ENCODE peak calls at places on chromosome 10, in seven cellular contexts. H, L, D, T, Z, W and Y are unnamed samples.

GRCh38 chr10:60911216-60911615 is 32.8 kb downstream of the RHOBTB1 start:
- DNase-seq in H (no peak), L (no peak), D (no peak), T (no peak), Z (no peak), W (no peak), Y (no peak)

GRCh38 chr10:74223755-74224530 is 72.9 kb downstream of the ADK start:
- DNase-seq in H (peak; percentile 65), L (no peak), D (no peak), T (peak; percentile 58), Z (no peak), W (no peak), Y (peak; percentile 62)

GRCh38 chr10:130202984-130203617 is 66.9 kb downstream of the GLRX3 start:
- DNase-seq in H (no peak), L (no peak), D (no peak), T (no peak), Z (no peak), W (no peak), Y (no peak)

GRCh38 chr10:119153661-119154060 is 11.9 kb downstream of the SFXN4 start:
- DNase-seq in H (no peak), L (peak; percentile 45), D (no peak), T (no peak), Z (no peak), W (no peak), Y (no peak)

GRCh38 chr10:126216221-126216701 is 172.0 kb downstream of the ADAM12 start:
- DNase-seq in H (peak; percentile 47), L (no peak), D (no peak), T (peak; percentile 28), Z (no peak), W (no peak), Y (peak; percentile 98)

GRCh38 chr10:79299397-79300370 is 47.6 kb upstream of the PPIF start:
- DNase-seq in H (peak; percentile 73), L (no peak), D (no peak), T (peak; percentile 90), Z (no peak), W (no peak), Y (peak; percentile 93)

GRCh38 chr10:36441557-36441956 is 683.8 kb upstream of the ANKRD30A start:
- DNase-seq in H (peak; percentile 51), L (no peak), D (no peak), T (no peak), Z (no peak), W (no peak), Y (no peak)

GRCh38 chr10:86962981-86963310 is 4.5 kb downstream of the SNCG start:
- DNase-seq in H (no peak), L (peak; percentile 54), D (no peak), T (no peak), Z (no peak), W (no peak), Y (no peak)

GRCh38 chr10:132306951-132307751 is 599 bp downstream of the STK32C start:
- DNase-seq in H (peak; percentile 10), L (peak; percentile 70), D (no peak), T (no peak), Z (no peak), W (peak; percentile 69), Y (no peak)

GRCh38 chr10:113447278-113447677 is 105.6 kb upstream of the HABP2 start:
- DNase-seq in H (no peak), L (no peak), D (no peak), T (no peak), Z (no peak), W (no peak), Y (no peak)

GRCh38 chr10:128147064-128147463 is 20.8 kb upstream of the MKI67 start:
- DNase-seq in H (no peak), L (no peak), D (no peak), T (no peak), Z (no peak), W (no peak), Y (peak; percentile 10)

GRCh38 chr10:45253183-45253914 is 62.1 kb downstream of the OR13A1 start:
- DNase-seq in H (no peak), L (no peak), D (no peak), T (no peak), Z (no peak), W (no peak), Y (no peak)

GRCh38 chr10:28302012-28302667 is 724 bp downstream of the MPP7 start:
- DNase-seq in H (peak; percentile 22), L (no peak), D (peak; percentile 37), T (no peak), Z (peak; percentile 42), W (peak; percentile 26), Y (no peak)

GRCh38 chr10:88038268-88038667 is 174.8 kb downstream of the PTEN start:
- DNase-seq in H (peak; percentile 81), L (no peak), D (no peak), T (peak; percentile 92), Z (no peak), W (no peak), Y (peak; percentile 83)

GRCh38 chr10:46215426-46215825 is 71.4 kb upstream of the ANTXRL start:
- DNase-seq in H (no peak), L (no peak), D (no peak), T (no peak), Z (no peak), W (no peak), Y (no peak)

GRCh38 chr10:113957013-113957412 is 86.7 kb upstream of the ADRB1 start:
- DNase-seq in H (peak; percentile 80), L (no peak), D (no peak), T (peak; percentile 93), Z (no peak), W (no peak), Y (peak; percentile 66)

GRCh38 chr10:122113161-122113944 is 124.4 kb downstream of the TACC2 start:
- DNase-seq in H (peak; percentile 77), L (peak; percentile 95), D (peak; percentile 76), T (peak; percentile 68), Z (peak; percentile 83), W (no peak), Y (peak; percentile 68)

GRCh38 chr10:110634527-110635209 is 9.5 kb upstream of the RBM20 start:
- DNase-seq in H (no peak), L (peak; percentile 63), D (no peak), T (no peak), Z (peak; percentile 66), W (no peak), Y (no peak)

GRCh38 chr10:75865413-75865812 is 434.0 kb downstream of the LRMDA start:
- DNase-seq in H (no peak), L (no peak), D (no peak), T (no peak), Z (no peak), W (no peak), Y (no peak)

GRCh38 chr10:1732501-1733123 is 4.7 kb downstream of the ADARB2 start:
- DNase-seq in H (no peak), L (no peak), D (no peak), T (no peak), Z (no peak), W (no peak), Y (no peak)

GRCh38 chr10:130455111-130455695 is 319.0 kb downstream of the GLRX3 start:
- DNase-seq in H (no peak), L (peak; percentile 52), D (no peak), T (no peak), Z (no peak), W (no peak), Y (no peak)

GRCh38 chr10:32065871-32066270 is 9.6 kb upstream of the KIF5B start:
- DNase-seq in H (peak; percentile 79), L (no peak), D (no peak), T (peak; percentile 76), Z (no peak), W (no peak), Y (peak; percentile 84)

GRCh38 chr10:114539623-114540022 is 118.5 kb downstream of the ABLIM1 start:
- DNase-seq in H (no peak), L (no peak), D (no peak), T (no peak), Z (no peak), W (no peak), Y (no peak)

GRCh38 chr10:116845823-116846222 is 3.5 kb upstream of the ENO4 start:
- DNase-seq in H (no peak), L (no peak), D (no peak), T (no peak), Z (no peak), W (no peak), Y (no peak)

GRCh38 chr10:22854935-22855421 is 72.9 kb upstream of the ARMC3 start:
- DNase-seq in H (peak; percentile 70), L (no peak), D (no peak), T (peak; percentile 27), Z (peak; percentile 6), W (no peak), Y (no peak)
- TF ChIP-seq CTCF in H (peak; percentile 39), L (no peak), D (no peak), T (peak; percentile 33), Z (peak; percentile 39), W (no peak), Y (no peak)

GRCh38 chr10:6140141-6140841 is 51.5 kb downstream of the RBM17 start:
- DNase-seq in H (no peak), L (no peak), D (no peak), T (no peak), Z (no peak), W (no peak), Y (no peak)
- H3K4me3 ChIP-seq in H (no peak overlapping the region), L (no peak overlapping the region), D (peak overlapping the region; percentile 15), T (no peak overlapping the region), Z (no peak overlapping the region), W (no peak overlapping the region), Y (no peak overlapping the region)

GRCh38 chr10:124387078-124387874 is 31.4 kb downstream of the OAT start:
- DNase-seq in H (no peak), L (peak; percentile 58), D (no peak), T (no peak), Z (no peak), W (no peak), Y (no peak)
- TF ChIP-seq CTCF in H (no peak), L (no peak), D (no peak), T (no peak), Z (no peak), W (no peak), Y (no peak)

DNA sequence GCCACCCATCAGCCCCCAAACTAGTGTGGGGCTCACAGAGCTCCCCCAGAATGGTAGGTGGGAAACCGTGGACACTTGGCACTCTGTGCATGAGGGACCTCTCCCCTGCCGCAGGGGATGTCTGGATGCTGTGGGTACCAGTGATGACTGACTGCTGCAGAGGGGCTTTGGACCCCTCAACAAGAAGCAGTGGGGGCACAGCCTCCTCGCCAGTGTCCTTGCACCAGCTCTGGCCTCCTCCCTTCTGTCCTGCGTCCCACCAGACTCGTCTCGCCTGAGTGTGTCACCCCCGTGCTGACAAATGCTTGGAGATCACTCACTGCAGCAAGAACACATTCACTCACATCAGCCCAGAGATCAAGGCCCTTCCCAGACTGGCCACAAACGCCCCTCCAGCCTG is 37.3 kb upstream of the R3HCC1L start:
- DNase-seq in H (no peak), L (no peak), D (no peak), T (no peak), Z (no peak), W (no peak), Y (no peak)
- H3K4me3 ChIP-seq in H (no peak overlapping the region), L (no peak overlapping the region), D (no peak overlapping the region), T (no peak overlapping the region), Z (no peak overlapping the region), W (no peak overlapping the region), Y (no peak overlapping the region)

GRCh38 chr10:100817268-100817839 is 72.0 kb downstream of the PAX2 start:
- DNase-seq in H (no peak), L (peak; percentile 10), D (no peak), T (no peak), Z (no peak), W (no peak), Y (no peak)
- TF ChIP-seq CTCF in H (no peak), L (no peak), D (no peak), T (no peak), Z (no peak), W (no peak), Y (no peak)

GRCh38 chr10:102066421-102067068 is 1.4 kb downstream of the HPS6 start:
- DNase-seq in H (no peak), L (no peak), D (no peak), T (no peak), Z (no peak), W (peak; percentile 17), Y (no peak)
- H3K4me3 ChIP-seq in H (peak overlapping the region; percentile 73), L (peak overlapping the region; percentile 61), D (peak overlapping the region; percentile 97), T (peak overlapping the region; percentile 68), Z (peak overlapping the region; percentile 79), W (peak overlapping the region; percentile 94), Y (peak overlapping the region; percentile 66)